ENCODE peak calls at places on chromosomes 11 and 22, in six cellular contexts. X, O, L, A, R and K are unnamed samples.

GRCh38 chr11:59285716-59286260 is 72.9 kb upstream of the OR5AN1 start:
- DNase-seq in X (no peak), O (no peak), L (no peak), A (no peak), R (no peak), K (no peak)

GRCh38 chr11:123185326-123185725 is 9.7 kb downstream of the CLMP start:
- DNase-seq in X (no peak), O (no peak), L (no peak), A (no peak), R (no peak), K (no peak)

GRCh38 chr11:46294365-46295309 is 17.2 kb downstream of the CREB3L1 start:
- DNase-seq in X (no peak), O (no peak), L (peak), A (peak), R (no peak), K (peak)

GRCh38 chr11:1478544-1478943 is 8.0 kb downstream of the MOB2 start:
- DNase-seq in X (no peak), O (no peak), L (no peak), A (no peak), R (no peak), K (no peak)

GRCh38 chr11:61392991-61393595 is 706 bp downstream of the TMEM216 start:
- DNase-seq in X (peak), O (no peak), L (peak), A (no peak), R (no peak), K (peak)

GRCh38 chr11:2781413-2782274 is 81.8 kb upstream of the KCNQ1OT1 start:
- DNase-seq in X (no peak), O (no peak), L (no peak), A (no peak), R (no peak), K (peak)

GRCh38 chr11:29159552-29160465 is 857.0 kb downstream of the KCNA4 start:
- DNase-seq in X (peak), O (no peak), L (peak), A (no peak), R (peak), K (peak)

GRCh38 chr11:100716848-100717247 is 29.8 kb downstream of the ARHGAP42 start:
- DNase-seq in X (no peak), O (no peak), L (no peak), A (no peak), R (no peak), K (no peak)

GRCh38 chr11:17378655-17379054 is 9.8 kb downstream of the KCNJ11 start:
- DNase-seq in X (no peak), O (no peak), L (no peak), A (peak), R (peak), K (no peak)

GRCh38 chr11:62775646-62776045 is 4.5 kb downstream of the TAF6L start:
- DNase-seq in X (no peak), O (no peak), L (no peak), A (no peak), R (no peak), K (no peak)

GRCh38 chr11:74494916-74495315 is 1.4 kb upstream of the LIPT2 start:
- DNase-seq in X (no peak), O (no peak), L (no peak), A (no peak), R (no peak), K (no peak)

GRCh38 chr11:87437844-87438223 is 400.1 kb downstream of the TMEM135 start:
- DNase-seq in X (no peak), O (peak), L (peak), A (peak), R (peak), K (no peak)

DNA sequence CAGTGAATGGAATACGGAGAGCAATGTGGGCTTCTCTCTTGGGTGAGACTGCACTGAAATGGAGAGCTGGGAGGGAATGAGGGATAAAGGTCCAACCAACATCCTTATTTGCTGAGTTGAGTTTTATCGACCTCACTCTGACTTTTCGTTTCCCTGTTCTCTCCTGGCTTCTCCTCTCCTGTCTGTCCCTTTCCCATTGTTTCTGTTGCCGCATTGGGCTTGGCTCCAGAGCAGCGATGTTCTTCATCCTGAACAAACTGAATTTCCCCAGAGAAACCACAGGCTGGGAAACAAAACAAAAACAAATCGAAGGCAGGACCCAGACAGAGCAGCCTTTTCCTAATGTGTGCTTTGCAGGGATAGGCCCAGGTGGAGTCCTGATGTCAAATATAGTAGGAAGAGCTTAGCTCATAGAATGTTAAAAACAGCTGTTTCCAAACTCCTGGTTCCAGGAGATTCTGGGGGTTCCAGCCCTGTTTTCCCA is 30.0 kb downstream of the MOV10L1 start:
- DNase-seq in X (no peak), O (no peak), L (no peak), A (no peak), R (no peak), K (no peak)
- H3K4me2 ChIP-seq in X (no peak), O (no peak), L (no peak), A (no peak), R (no peak), K (peak)

GRCh38 chr22:38454361-38455062 is 487 bp downstream of the KCNJ4 start:
- DNase-seq in X (no peak), O (no peak), L (no peak), A (no peak), R (no peak), K (no peak)
- H3K4me3 ChIP-seq in X (peak), O (no peak), L (no peak), A (no peak), R (no peak), K (no peak)

GRCh38 chr22:24291538-24292201 is 21.0 kb downstream of the SPECC1L start:
- DNase-seq in X (no peak), O (no peak), L (no peak), A (no peak), R (no peak), K (no peak)
- H3K4me2 ChIP-seq in X (no peak), O (no peak), L (no peak), A (no peak), R (no peak), K (no peak)

GRCh38 chr11:76276773-76277155 is 70.5 kb upstream of the WNT11 start:
- DNase-seq in X (no peak), O (no peak), L (no peak), A (no peak), R (no peak), K (no peak)
- H3K4me3 ChIP-seq in X (no peak), O (no peak), L (no peak), A (no peak), R (no peak), K (no peak)